ENCODE peak calls at places on chromosomes 16 and 17, in six cellular contexts. E, H, A, F, Z and P are unnamed samples.

GRCh38 chr16:83899272-83899897 is 470 bp downstream of the MLYCD start:
- DNase-seq in E (peak), H (no peak), A (no peak), F (peak), Z (no peak), P (peak)

GRCh38 chr17:17028059-17028877 is 14.0 kb upstream of the MPRIP start:
- DNase-seq in E (peak), H (peak), A (peak), F (peak), Z (no peak), P (no peak)

GRCh38 chr17:79667746-79668145 is 56.9 kb upstream of the RBFOX3 start:
- DNase-seq in E (no peak), H (no peak), A (no peak), F (no peak), Z (no peak), P (no peak)

GRCh38 chr17:81932333-81932983 is 4.6 kb downstream of the PYCR1 start:
- DNase-seq in E (no peak), H (no peak), A (no peak), F (peak), Z (no peak), P (no peak)

GRCh38 chr16:56073508-56073907 is 117.8 kb upstream of the GNAO1 start:
- DNase-seq in E (no peak), H (no peak), A (no peak), F (no peak), Z (no peak), P (no peak)

GRCh38 chr16:1505073-1505844 is 12.1 kb downstream of the TELO2 start:
- DNase-seq in E (no peak), H (no peak), A (no peak), F (no peak), Z (no peak), P (no peak)

GRCh38 chr17:50686494-50687199 is 21.1 kb downstream of the ANKRD40 start:
- DNase-seq in E (no peak), H (no peak), A (peak), F (no peak), Z (no peak), P (no peak)

GRCh38 chr17:19702231-19702641 is 14.1 kb downstream of the SLC47A2 start:
- DNase-seq in E (no peak), H (no peak), A (peak), F (no peak), Z (no peak), P (no peak)

GRCh38 chr17:82020874-82021727 is 1.6 kb downstream of the CENPX start:
- DNase-seq in E (peak), H (no peak), A (peak), F (no peak), Z (no peak), P (no peak)

GRCh38 chr17:45155483-45155882 is 6.2 kb upstream of the HEXIM2 start:
- DNase-seq in E (no peak), H (no peak), A (no peak), F (no peak), Z (no peak), P (no peak)

GRCh38 chr16:63876096-63876495 is 1245.8 kb downstream of the CDH11 start:
- DNase-seq in E (no peak), H (no peak), A (no peak), F (no peak), Z (no peak), P (no peak)

GRCh38 chr16:17476414-17477259 is 5.9 kb upstream of the XYLT1 start:
- DNase-seq in E (peak), H (peak), A (peak), F (peak), Z (no peak), P (peak)

GRCh38 chr17:7644768-7645167 is 6.0 kb upstream of the ATP1B2 start:
- DNase-seq in E (no peak), H (no peak), A (no peak), F (peak), Z (no peak), P (no peak)

GRCh38 chr17:21077286-21077685 is 34.5 kb upstream of the USP22 start:
- DNase-seq in E (no peak), H (no peak), A (no peak), F (no peak), Z (no peak), P (no peak)

GRCh38 chr17:75087558-75088453 is at the start of gene SLC16A5:
- DNase-seq in E (no peak), H (peak), A (peak), F (peak), Z (no peak), P (peak)

GRCh38 chr17:7046127-7046724 is 2.3 kb upstream of the SLC16A11 start:
- DNase-seq in E (no peak), H (no peak), A (peak), F (no peak), Z (no peak), P (no peak)

GRCh38 chr17:21174719-21175118 is 39.2 kb downstream of the TMEM11 start:
- DNase-seq in E (peak), H (no peak), A (no peak), F (no peak), Z (no peak), P (no peak)

GRCh38 chr16:67967183-67967955 is 1.1 kb downstream of the SLC12A4 start:
- DNase-seq in E (no peak), H (no peak), A (no peak), F (no peak), Z (no peak), P (no peak)

GRCh38 chr17:8887834-8888703 is 20.6 kb upstream of the PIK3R6 start:
- DNase-seq in E (peak), H (no peak), A (peak), F (peak), Z (no peak), P (no peak)

GRCh38 chr16:68744744-68745280 is 7.7 kb downstream of the CDH1 start:
- DNase-seq in E (no peak), H (no peak), A (peak), F (no peak), Z (no peak), P (no peak)

GRCh38 chr17:50101346-50102163 is 6.4 kb downstream of the PDK2 start:
- DNase-seq in E (peak), H (no peak), A (no peak), F (peak), Z (no peak), P (no peak)

GRCh38 chr16:7316266-7316888 is 16.3 kb upstream of the RBFOX1 start:
- DNase-seq in E (no peak), H (no peak), A (no peak), F (no peak), Z (no peak), P (no peak)

GRCh38 chr17:38606646-38607611 is 1.2 kb upstream of the SRCIN1 start:
- DNase-seq in E (no peak), H (no peak), A (no peak), F (no peak), Z (no peak), P (no peak)

GRCh38 chr16:87790278-87791023 is 24.7 kb upstream of the KLHDC4 start:
- DNase-seq in E (peak), H (no peak), A (no peak), F (no peak), Z (no peak), P (no peak)

GRCh38 chr16:8892101-8892575 is 10.0 kb downstream of the LITAFD start:
- DNase-seq in E (no peak), H (no peak), A (no peak), F (no peak), Z (peak), P (no peak)

GRCh38 chr17:71338396-71338795 is 782.4 kb upstream of the SOX9 start:
- DNase-seq in E (no peak), H (no peak), A (no peak), F (no peak), Z (no peak), P (no peak)

GRCh38 chr17:71392715-71393567 is 727.9 kb upstream of the SOX9 start:
- DNase-seq in E (no peak), H (no peak), A (no peak), F (no peak), Z (no peak), P (no peak)

DNA sequence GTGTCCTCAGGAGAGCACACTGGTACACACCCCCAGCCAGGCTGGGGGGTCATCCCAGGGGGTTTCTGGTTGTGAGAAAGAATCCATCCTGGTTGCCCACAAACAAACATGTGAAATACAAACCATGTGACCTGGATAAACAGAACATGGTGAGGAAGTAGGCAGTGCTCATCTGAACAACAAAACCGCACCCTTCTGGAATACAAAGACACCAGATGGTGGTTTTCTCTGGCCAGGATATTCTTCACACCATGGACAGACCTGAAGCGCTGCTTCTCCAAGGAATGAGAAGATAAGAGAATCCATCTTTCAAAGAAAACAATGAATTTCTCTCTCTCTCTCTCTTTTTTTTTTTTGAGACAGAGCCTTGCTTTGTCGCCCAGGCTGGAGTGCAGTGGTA is 302.3 kb downstream of the SLC39A11 start:
- DNase-seq in E (no peak), H (no peak), A (no peak), F (no peak), Z (no peak), P (no peak)
- TF ChIP-seq GABPA in E (no peak), H (no peak), A (no peak), F (no peak), Z (no peak), P (no peak)

GRCh38 chr16:3065069-3065741 is at the start of gene IL32:
- DNase-seq in E (no peak), H (no peak), A (peak), F (no peak), Z (no peak), P (no peak)
- TF ChIP-seq GABPA in E (no peak), H (no peak), A (peak), F (no peak), Z (no peak), P (no peak)

DNA sequence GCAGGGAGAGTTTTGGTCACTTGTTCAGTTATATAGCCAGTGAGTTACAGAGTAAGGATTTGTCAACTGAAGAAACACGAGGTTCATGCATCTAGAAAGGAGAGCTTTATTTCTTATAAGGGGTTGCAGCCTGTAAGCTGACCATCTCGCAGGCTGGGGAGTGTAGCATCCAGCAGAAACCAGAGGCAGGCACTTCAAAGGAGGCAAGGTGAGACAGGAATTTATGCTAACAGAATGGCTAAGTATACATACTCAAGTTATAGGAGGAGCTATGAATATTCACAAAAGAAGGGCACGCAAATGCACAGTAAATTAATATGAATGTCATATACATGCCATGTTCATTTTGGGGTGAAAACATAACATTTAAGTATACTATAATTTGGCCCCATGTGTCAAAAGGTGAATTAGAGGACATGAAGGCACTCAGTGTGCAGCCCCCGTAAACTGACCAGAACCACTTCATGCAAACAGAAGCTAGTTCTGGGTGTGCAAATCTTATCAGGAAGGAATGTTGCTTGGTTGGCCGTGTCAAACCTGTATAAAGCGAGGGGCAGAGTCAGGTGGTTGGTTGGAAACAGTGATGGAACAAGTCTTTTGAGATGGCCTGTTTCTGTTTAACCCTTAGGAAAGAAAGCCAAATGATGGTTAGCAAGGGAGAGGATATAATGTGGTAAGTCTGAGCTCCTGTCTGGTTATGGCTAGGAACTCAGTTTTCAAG is 97.0 kb downstream of the GRIN2A start:
- DNase-seq in E (no peak), H (no peak), A (no peak), F (no peak), Z (no peak), P (no peak)
- TF ChIP-seq GABPA in E (no peak), H (no peak), A (no peak), F (no peak), Z (no peak), P (no peak)

GRCh38 chr17:83160443-83161297 is 81.3 kb downstream of the METRNL start:
- DNase-seq in E (peak), H (no peak), A (no peak), F (no peak), Z (no peak), P (no peak)
- TF ChIP-seq GABPA in E (no peak), H (no peak), A (no peak), F (no peak), Z (no peak), P (no peak)